ENCODE peak calls at places on chromosome 20, in seven cellular contexts. T is HCT116; E is CD8-positive, alpha-beta memory T cell; Z is suprapubic skin; G is CD4-positive, alpha-beta T cell; H is GM23338; F is osteoblast. L is an unnamed sample.

GRCh38 chr20:5080384-5080877 is 39.3 kb downstream of the PCNA start:
- DNase-seq in T (no peak), E (no peak), Z (peak; percentile 80), G (no peak), H (no peak), F (peak; percentile 57), L (no peak)

GRCh38 chr20:50363027-50363426 is 147.2 kb upstream of the PTPN1 start:
- DNase-seq in T (no peak), E (no peak), Z (no peak), G (no peak), H (no peak), F (no peak), L (no peak)

GRCh38 chr20:52565614-52566013 is 374.0 kb upstream of the ZFP64 start:
- DNase-seq in T (no peak), E (no peak), Z (no peak), G (no peak), H (no peak), F (no peak), L (no peak)

GRCh38 chr20:1876975-1877603 is 18.1 kb upstream of the SIRPA start:
- DNase-seq in T (no peak), E (no peak), Z (no peak), G (no peak), H (peak; percentile 37), F (peak; percentile 97), L (no peak)

GRCh38 chr20:17967595-17968365 is 814 bp downstream of the SNX5 start:
- DNase-seq in T (no peak), E (no peak), Z (peak; percentile 82), G (no peak), H (no peak), F (peak; percentile 59), L (no peak)

GRCh38 chr20:64055893-64056638 is 6.6 kb upstream of the SOX18 start:
- DNase-seq in T (no peak), E (no peak), Z (no peak), G (no peak), H (peak; percentile 26), F (no peak), L (no peak)

GRCh38 chr20:22525821-22526220 is 58.6 kb downstream of the FOXA2 start:
- DNase-seq in T (no peak), E (no peak), Z (no peak), G (no peak), H (no peak), F (no peak), L (no peak)

GRCh38 chr20:17107127-17107526 is 119.7 kb upstream of the PCSK2 start:
- DNase-seq in T (no peak), E (no peak), Z (no peak), G (no peak), H (no peak), F (no peak), L (no peak)

GRCh38 chr20:33650753-33651561 is 11.2 kb upstream of the C20orf144 start:
- DNase-seq in T (no peak), E (no peak), Z (peak; percentile 68), G (no peak), H (no peak), F (peak; percentile 74), L (no peak)

GRCh38 chr20:34581341-34582189 is 23.0 kb downstream of the MAP1LC3A start:
- DNase-seq in T (no peak), E (no peak), Z (no peak), G (no peak), H (no peak), F (no peak), L (peak; percentile 48)

GRCh38 chr20:46568570-46569129 is 18.2 kb upstream of the OCSTAMP start:
- DNase-seq in T (no peak), E (no peak), Z (peak; percentile 82), G (no peak), H (no peak), F (no peak), L (peak; percentile 87)

GRCh38 chr20:15846446-15846845 is 726.8 kb downstream of the KIF16B start:
- DNase-seq in T (no peak), E (no peak), Z (no peak), G (no peak), H (no peak), F (no peak), L (no peak)

GRCh38 chr20:5131502-5131901 is 4.7 kb downstream of the CDS2 start:
- DNase-seq in T (no peak), E (no peak), Z (no peak), G (no peak), H (no peak), F (no peak), L (no peak)

GRCh38 chr20:22579711-22580697 is 4.4 kb downstream of the FOXA2 start:
- DNase-seq in T (no peak), E (no peak), Z (no peak), G (no peak), H (peak; percentile 57), F (peak; percentile 65), L (no peak)

DNA sequence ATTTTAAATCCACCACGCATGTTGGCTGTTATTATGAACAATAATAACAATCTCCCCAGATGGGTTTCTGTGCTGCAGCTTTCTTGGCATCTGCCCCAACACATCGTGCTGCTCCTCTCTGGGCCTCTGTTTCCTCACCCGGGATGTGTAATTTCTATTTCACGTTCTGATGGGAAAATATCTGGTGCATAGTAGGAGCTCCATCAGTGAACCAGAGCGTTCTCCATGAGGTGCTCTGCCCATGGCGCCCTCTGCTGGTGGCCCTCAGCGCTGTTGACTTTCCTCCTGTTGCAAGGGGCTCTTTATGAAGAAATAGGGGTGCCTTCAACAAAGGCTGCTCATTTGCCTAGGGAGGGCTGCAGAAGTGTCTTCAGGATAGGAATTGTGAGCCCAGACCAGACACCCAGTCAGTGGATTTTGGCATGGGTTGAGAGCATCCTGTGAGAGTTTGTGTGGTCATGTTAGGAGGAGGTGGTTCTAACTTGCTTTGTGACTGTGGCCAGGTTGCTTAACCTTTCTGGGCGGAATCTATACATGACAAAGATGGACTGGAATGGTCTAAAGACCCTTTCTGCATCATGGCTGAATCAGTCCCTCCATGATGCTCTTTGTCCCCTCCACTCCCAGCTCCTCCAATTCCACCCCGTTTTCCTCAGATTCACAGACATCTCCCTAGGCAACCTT is 8.1 kb downstream of the SCRT2 start:
- DNase-seq in T (no peak), E (no peak), Z (no peak), G (peak; percentile 47), H (peak; percentile 87), F (peak; percentile 96), L (no peak)
- H3K27ac ChIP-seq in T (no peak overlapping the region), E (no peak overlapping the region), Z (no peak overlapping the region), G (no peak overlapping the region), H (no peak overlapping the region), F (no peak overlapping the region), L (no peak overlapping the region)

DNA sequence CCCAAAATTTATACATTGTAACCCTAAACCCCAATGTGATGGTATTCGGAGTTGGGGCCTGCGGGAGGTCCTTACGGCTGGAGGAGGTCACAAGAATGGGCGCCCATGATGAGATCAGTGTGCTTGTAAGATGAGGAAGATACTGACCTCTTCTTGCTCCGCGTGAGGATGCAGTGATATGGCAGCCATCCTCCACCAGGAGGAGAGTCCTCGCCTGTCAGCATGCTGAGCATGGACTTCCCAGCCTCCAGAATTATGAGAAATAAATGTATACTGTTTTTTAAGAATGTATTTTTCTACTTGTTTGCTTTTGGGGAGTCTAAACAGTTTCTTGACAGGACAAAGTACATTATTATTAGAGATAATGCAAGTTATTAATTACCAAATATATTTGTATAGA is 8.7 kb upstream of the SYNDIG1 start:
- DNase-seq in T (no peak), E (no peak), Z (no peak), G (no peak), H (peak; percentile 20), F (no peak), L (no peak)
- H3K27ac ChIP-seq in T (no peak overlapping the region), E (no peak overlapping the region), Z (no peak overlapping the region), G (no peak overlapping the region), H (no peak overlapping the region), F (no peak overlapping the region), L (no peak overlapping the region)

GRCh38 chr20:44394520-44395182 is 39.2 kb downstream of the HNF4A start:
- DNase-seq in T (no peak), E (no peak), Z (no peak), G (no peak), H (no peak), F (peak; percentile 42), L (no peak)

GRCh38 chr20:44392776-44393607 is 37.5 kb downstream of the HNF4A start:
- DNase-seq in T (no peak), E (no peak), Z (no peak), G (no peak), H (no peak), F (peak; percentile 22), L (no peak)

GRCh38 chr20:44395183-44395962 is 39.9 kb downstream of the HNF4A start:
- DNase-seq in T (no peak), E (no peak), Z (no peak), G (no peak), H (no peak), F (peak; percentile 57), L (no peak)

GRCh38 chr20:44392088-44392775 is 36.7 kb downstream of the HNF4A start:
- DNase-seq in T (no peak), E (no peak), Z (no peak), G (no peak), H (no peak), F (no peak), L (no peak)

GRCh38 chr20:44393608-44394519 is 38.4 kb downstream of the HNF4A start:
- DNase-seq in T (no peak), E (no peak), Z (no peak), G (no peak), H (no peak), F (peak; percentile 23), L (no peak)
- H3K27ac ChIP-seq in T (no peak overlapping the region), E (no peak overlapping the region), Z (no peak overlapping the region), G (no peak overlapping the region), H (no peak overlapping the region), F (no peak overlapping the region), L (no peak overlapping the region)

DNA sequence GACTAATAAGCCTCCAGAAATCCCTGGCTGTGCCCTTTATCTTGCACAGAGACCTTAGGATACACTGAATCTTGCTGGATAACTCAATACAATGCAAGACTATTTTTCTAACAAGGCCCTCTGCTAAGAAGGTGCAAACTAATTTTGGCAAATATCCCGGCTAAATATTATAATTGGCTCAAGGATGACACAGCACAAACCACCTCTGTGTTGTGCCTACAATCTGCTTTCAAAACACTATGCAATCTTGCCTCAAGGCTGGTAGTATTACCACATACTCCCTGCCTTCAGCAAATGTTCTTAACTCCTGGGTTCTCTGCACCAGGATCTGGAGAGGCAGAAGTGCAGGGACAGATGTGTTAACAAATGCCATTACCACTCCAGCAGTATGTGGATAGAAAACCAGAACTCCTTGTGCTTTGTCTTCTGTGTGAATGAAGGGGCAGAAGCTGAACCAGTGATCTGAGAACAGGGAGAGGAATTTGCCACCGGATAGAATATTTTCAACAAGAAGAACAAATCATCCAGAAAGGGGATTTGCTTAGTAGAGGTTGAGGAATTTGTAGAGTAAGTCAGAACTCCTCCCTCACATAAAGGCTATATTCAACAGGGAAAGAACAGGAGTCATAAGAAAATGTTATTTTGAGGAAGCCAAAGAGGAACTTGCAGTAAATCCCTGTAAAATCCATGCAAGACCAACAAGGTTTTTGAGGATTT is 74.1 kb upstream of the SLC4A11 start:
- DNase-seq in T (no peak), E (no peak), Z (no peak), G (no peak), H (no peak), F (peak; percentile 73), L (no peak)
- H3K27ac ChIP-seq in T (no peak overlapping the region), E (no peak overlapping the region), Z (peak overlapping the region; percentile 58), G (no peak overlapping the region), H (peak overlapping the region; percentile 26), F (peak overlapping the region; percentile 47), L (peak overlapping the region; percentile 40)